ENCODE peak calls at places on chromosomes 2 and 18, in four cellular contexts. One of them, this sample, is unnamed.

GRCh38 chr2:59000796-59001195 is 759.7 kb upstream of the FANCL start:
- DNase-seq in mesenchymal stem cell: peak; percentile 31
- DNase-seq in neuronal stem cell: no peak
- DNase-seq in H9: no peak
- DNase-seq in this sample: no peak

GRCh38 chr2:208406474-208407451 is at the start of gene PTH2R:
- DNase-seq in mesenchymal stem cell: no peak
- DNase-seq in neuronal stem cell: peak; percentile 29
- DNase-seq in H9: peak; percentile 71
- DNase-seq in this sample: no peak

GRCh38 chr2:212021947-212022346 is 516.7 kb downstream of the ERBB4 start:
- DNase-seq in mesenchymal stem cell: peak; percentile 82
- DNase-seq in neuronal stem cell: no peak
- DNase-seq in H9: no peak
- DNase-seq in this sample: peak; percentile 88

GRCh38 chr2:236360486-236360885 is 96.3 kb upstream of the ASB18 start:
- DNase-seq in mesenchymal stem cell: no peak
- DNase-seq in neuronal stem cell: no peak
- DNase-seq in H9: peak; percentile 11
- DNase-seq in this sample: no peak

GRCh38 chr18:55275042-55275897 is 312.7 kb downstream of the TCF4 start:
- DNase-seq in mesenchymal stem cell: peak; percentile 90
- DNase-seq in neuronal stem cell: no peak
- DNase-seq in H9: no peak
- DNase-seq in this sample: peak; percentile 82

GRCh38 chr18:76822510-76823165 is at the start of gene ZNF236:
- DNase-seq in mesenchymal stem cell: peak; percentile 80
- DNase-seq in neuronal stem cell: peak; percentile 77
- DNase-seq in H9: peak; percentile 57
- DNase-seq in this sample: peak; percentile 77

GRCh38 chr18:67705748-67706147 is 189.2 kb upstream of the DSEL start:
- DNase-seq in mesenchymal stem cell: no peak
- DNase-seq in neuronal stem cell: no peak
- DNase-seq in H9: no peak
- DNase-seq in this sample: no peak

GRCh38 chr2:43469713-43470112 is 126.1 kb downstream of the THADA start:
- DNase-seq in mesenchymal stem cell: no peak
- DNase-seq in neuronal stem cell: no peak
- DNase-seq in H9: no peak
- DNase-seq in this sample: no peak

GRCh38 chr18:36255072-36255708 is 42.3 kb upstream of the FHOD3 start:
- DNase-seq in mesenchymal stem cell: no peak
- DNase-seq in neuronal stem cell: peak; percentile 36
- DNase-seq in H9: no peak
- DNase-seq in this sample: no peak

GRCh38 chr2:61645911-61646310 is 107.8 kb upstream of the XPO1 start:
- DNase-seq in mesenchymal stem cell: peak; percentile 86
- DNase-seq in neuronal stem cell: no peak
- DNase-seq in H9: no peak
- DNase-seq in this sample: peak; percentile 96

GRCh38 chr18:5159080-5159479 is 38.0 kb downstream of the AKAIN1 start:
- DNase-seq in mesenchymal stem cell: no peak
- DNase-seq in neuronal stem cell: no peak
- DNase-seq in H9: no peak
- DNase-seq in this sample: no peak

GRCh38 chr2:54212456-54212855 is 43.6 kb downstream of the TSPYL6 start:
- DNase-seq in mesenchymal stem cell: peak; percentile 95
- DNase-seq in neuronal stem cell: no peak
- DNase-seq in H9: no peak
- DNase-seq in this sample: peak; percentile 96

GRCh38 chr2:135124924-135125886 is 73.1 kb downstream of the RAB3GAP1 start:
- DNase-seq in mesenchymal stem cell: no peak
- DNase-seq in neuronal stem cell: no peak
- DNase-seq in H9: no peak
- DNase-seq in this sample: peak; percentile 17

GRCh38 chr2:84537251-84537650 is 21.0 kb downstream of the DNAH6 start:
- DNase-seq in mesenchymal stem cell: no peak
- DNase-seq in neuronal stem cell: no peak
- DNase-seq in H9: no peak
- DNase-seq in this sample: peak; percentile 2

GRCh38 chr2:186036862-186037449 is 298.4 kb downstream of the FSIP2 start:
- DNase-seq in mesenchymal stem cell: no peak
- DNase-seq in neuronal stem cell: no peak
- DNase-seq in H9: no peak
- DNase-seq in this sample: no peak

GRCh38 chr2:176818653-176819052 is 393.9 kb upstream of the HNRNPA3 start:
- DNase-seq in mesenchymal stem cell: no peak
- DNase-seq in neuronal stem cell: no peak
- DNase-seq in H9: no peak
- DNase-seq in this sample: no peak

GRCh38 chr2:30675758-30676157 is 131.5 kb downstream of the CAPN13 start:
- DNase-seq in mesenchymal stem cell: no peak
- DNase-seq in neuronal stem cell: no peak
- DNase-seq in H9: peak; percentile 13
- DNase-seq in this sample: no peak

GRCh38 chr2:107936427-107937359 is 49.6 kb upstream of the SLC5A7 start:
- DNase-seq in mesenchymal stem cell: peak; percentile 5
- DNase-seq in neuronal stem cell: peak; percentile 26
- DNase-seq in H9: no peak
- DNase-seq in this sample: no peak

GRCh38 chr2:204948822-204949221 is 403.5 kb downstream of the PARD3B start:
- DNase-seq in mesenchymal stem cell: no peak
- DNase-seq in neuronal stem cell: no peak
- DNase-seq in H9: no peak
- DNase-seq in this sample: no peak

GRCh38 chr2:53498210-53498609 is 269.4 kb upstream of the CHAC2 start:
- DNase-seq in mesenchymal stem cell: peak; percentile 40
- DNase-seq in neuronal stem cell: no peak
- DNase-seq in H9: no peak
- DNase-seq in this sample: peak; percentile 88

GRCh38 chr2:224222320-224222719 is 179.6 kb downstream of the FAM124B start:
- DNase-seq in mesenchymal stem cell: peak; percentile 28
- DNase-seq in neuronal stem cell: no peak
- DNase-seq in H9: no peak
- DNase-seq in this sample: peak; percentile 8

GRCh38 chr2:224221455-224221913 is 180.4 kb downstream of the FAM124B start:
- DNase-seq in mesenchymal stem cell: peak; percentile 84
- DNase-seq in neuronal stem cell: peak; percentile 8
- DNase-seq in H9: peak; percentile 52
- DNase-seq in this sample: peak; percentile 93

GRCh38 chr2:224219781-224220180 is 180.7 kb upstream of the SERPINE2 start:
- DNase-seq in mesenchymal stem cell: no peak
- DNase-seq in neuronal stem cell: no peak
- DNase-seq in H9: no peak
- DNase-seq in this sample: no peak

GRCh38 chr2:224222976-224223375 is 178.9 kb downstream of the FAM124B start:
- DNase-seq in mesenchymal stem cell: no peak
- DNase-seq in neuronal stem cell: no peak
- DNase-seq in H9: no peak
- DNase-seq in this sample: no peak

GRCh38 chr2:224220581-224221255 is 181.2 kb downstream of the FAM124B start:
- DNase-seq in mesenchymal stem cell: peak; percentile 45
- DNase-seq in neuronal stem cell: no peak
- DNase-seq in H9: no peak
- DNase-seq in this sample: peak; percentile 55
- H4K91ac ChIP-seq in mesenchymal stem cell: peak overlapping the region; percentile 48
- H4K91ac ChIP-seq in neuronal stem cell: no peak overlapping the region
- H4K91ac ChIP-seq in H9: no peak overlapping the region
- H4K91ac ChIP-seq in this sample: peak overlapping the region; percentile 81

GRCh38 chr2:112646102-112646719 is 472 bp downstream of the SLC20A1 start:
- DNase-seq in mesenchymal stem cell: no peak
- DNase-seq in neuronal stem cell: no peak
- DNase-seq in H9: no peak
- DNase-seq in this sample: no peak

GRCh38 chr2:112644933-112645395 is 775 bp upstream of the SLC20A1 start:
- DNase-seq in mesenchymal stem cell: no peak
- DNase-seq in neuronal stem cell: peak; percentile 26
- DNase-seq in H9: no peak
- DNase-seq in this sample: peak; percentile 56

GRCh38 chr2:112646791-112647720 is 1.3 kb downstream of the SLC20A1 start:
- DNase-seq in mesenchymal stem cell: peak; percentile 36
- DNase-seq in neuronal stem cell: no peak
- DNase-seq in H9: no peak
- DNase-seq in this sample: no peak

GRCh38 chr2:112644155-112644932 is 1.4 kb upstream of the SLC20A1 start:
- DNase-seq in mesenchymal stem cell: no peak
- DNase-seq in neuronal stem cell: no peak
- DNase-seq in H9: no peak
- DNase-seq in this sample: no peak

DNA sequence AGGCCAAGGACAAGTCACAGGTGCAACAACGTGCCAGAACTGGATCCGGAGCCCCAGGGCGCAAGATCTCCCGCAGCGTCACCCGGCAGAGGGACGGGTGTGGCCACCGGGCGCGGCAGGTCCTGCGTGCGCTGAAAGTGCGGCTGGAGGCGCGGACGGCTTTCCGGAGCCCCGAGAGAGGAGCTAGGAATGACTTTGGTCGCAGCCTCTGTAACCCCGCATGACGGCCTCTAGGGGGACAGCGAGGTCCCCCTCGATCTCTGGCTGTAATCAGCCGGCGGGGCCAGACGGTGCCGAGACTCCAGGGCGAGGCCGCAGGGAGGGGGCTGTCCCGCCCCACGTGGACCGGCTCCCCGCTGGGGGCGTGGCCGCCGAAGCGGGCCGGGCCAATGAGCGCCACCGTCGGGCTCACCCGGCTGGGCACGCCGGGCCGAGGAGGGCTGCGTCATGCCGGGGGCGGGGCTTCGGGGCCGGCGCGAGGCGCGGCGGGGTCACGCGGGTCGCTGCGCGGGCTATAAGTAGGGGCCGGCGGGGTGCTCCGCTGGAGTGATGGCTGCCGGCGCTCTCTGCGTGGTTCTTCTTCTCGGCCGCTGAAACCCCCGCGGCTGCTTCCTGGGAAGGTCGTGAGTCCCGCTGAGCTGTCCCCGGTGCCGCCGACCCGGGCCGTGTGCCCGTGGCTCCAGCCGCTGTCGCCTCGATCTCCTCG is at the start of gene SLC20A1:
- DNase-seq in mesenchymal stem cell: peak; percentile 91
- DNase-seq in neuronal stem cell: peak; percentile 94
- DNase-seq in H9: peak; percentile 97
- DNase-seq in this sample: peak; percentile 88
- H4K91ac ChIP-seq in mesenchymal stem cell: peak within 1 kb of the TSS; percentile 70
- H4K91ac ChIP-seq in neuronal stem cell: peak within 1 kb of the TSS; percentile 35
- H4K91ac ChIP-seq in H9: no peak within 1 kb of the TSS
- H4K91ac ChIP-seq in this sample: peak within 1 kb of the TSS; percentile 92

DNA sequence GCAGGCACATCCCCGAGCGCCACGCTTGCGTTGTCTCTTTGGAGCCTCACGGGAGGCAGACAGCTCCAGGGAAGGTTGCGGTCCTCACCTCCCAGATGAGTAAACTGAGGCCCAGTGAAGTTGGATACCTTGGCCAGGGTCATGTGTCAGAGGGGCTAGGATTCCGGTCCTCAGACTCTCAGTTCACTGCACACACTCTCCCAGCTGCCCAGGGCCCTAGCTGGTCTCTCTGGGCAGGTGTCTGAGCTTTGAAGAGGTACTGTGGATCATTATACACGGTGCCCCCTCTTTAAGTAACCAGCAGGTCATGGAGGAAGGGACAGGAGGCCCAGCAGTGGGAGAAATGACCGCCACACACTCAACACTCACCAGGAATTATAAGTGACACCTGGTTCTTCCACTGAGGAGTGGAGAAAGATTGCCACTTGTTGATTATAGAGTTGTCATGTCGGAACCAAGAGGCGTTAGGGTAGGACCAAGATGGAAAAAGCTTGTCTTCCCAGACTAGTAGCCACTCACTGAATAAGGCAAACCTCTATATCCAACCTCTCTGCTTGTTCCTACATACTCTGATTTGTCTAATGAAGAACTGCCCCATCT is 588 bp downstream of the TMEM214 start:
- DNase-seq in mesenchymal stem cell: no peak
- DNase-seq in neuronal stem cell: no peak
- DNase-seq in H9: no peak
- DNase-seq in this sample: no peak
- H4K91ac ChIP-seq in mesenchymal stem cell: peak overlapping the region; percentile 93
- H4K91ac ChIP-seq in neuronal stem cell: no peak overlapping the region
- H4K91ac ChIP-seq in H9: no peak overlapping the region
- H4K91ac ChIP-seq in this sample: peak overlapping the region; percentile 99

GRCh38 chr2:20852670-20853069 is 29.8 kb upstream of the LDAH start:
- DNase-seq in mesenchymal stem cell: no peak
- DNase-seq in neuronal stem cell: no peak
- DNase-seq in H9: no peak
- DNase-seq in this sample: no peak
- H4K91ac ChIP-seq in mesenchymal stem cell: no peak overlapping the region
- H4K91ac ChIP-seq in neuronal stem cell: no peak overlapping the region
- H4K91ac ChIP-seq in H9: no peak overlapping the region
- H4K91ac ChIP-seq in this sample: no peak overlapping the region

DNA sequence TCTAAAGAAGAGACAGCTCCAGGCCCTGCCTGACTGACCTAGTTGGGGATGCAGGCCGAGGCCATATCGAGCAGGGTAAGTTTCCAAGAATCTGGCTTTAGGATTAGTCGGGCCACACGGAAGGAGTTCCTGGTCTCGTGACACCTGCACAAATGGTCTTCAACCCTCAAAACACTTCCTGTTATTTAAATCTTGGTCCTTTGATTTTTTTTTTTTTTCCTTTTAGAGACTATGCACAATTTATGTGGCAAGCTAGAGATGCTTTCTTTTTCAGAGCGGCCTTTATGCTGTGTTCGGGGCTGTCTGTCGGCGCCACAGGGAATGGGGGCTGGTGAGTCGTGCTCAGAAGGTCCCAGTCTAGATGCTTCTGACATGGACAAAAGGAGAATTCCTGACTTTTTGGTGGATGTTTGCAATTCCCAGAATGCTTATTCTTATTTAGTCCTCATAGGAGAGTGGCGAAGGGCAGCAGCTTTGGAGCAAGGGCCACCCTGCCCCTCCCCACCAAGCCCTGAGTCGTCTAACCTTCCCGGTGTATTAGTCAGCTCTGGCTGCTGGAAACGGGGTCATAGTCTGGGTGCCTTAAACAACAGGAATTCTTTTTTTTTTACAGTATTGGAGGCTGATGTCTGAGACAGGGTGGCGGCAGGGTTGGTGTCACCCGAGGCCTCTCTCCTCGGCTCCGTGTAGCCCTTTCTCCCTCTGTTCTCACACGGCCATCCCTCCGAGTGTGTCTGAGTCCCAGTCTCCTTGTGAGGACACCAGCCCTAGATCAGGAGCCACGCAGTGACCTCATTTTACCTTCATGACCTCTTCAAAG is 27.4 kb downstream of the HPCAL1 start:
- DNase-seq in mesenchymal stem cell: peak; percentile 67
- DNase-seq in neuronal stem cell: no peak
- DNase-seq in H9: no peak
- DNase-seq in this sample: peak; percentile 67
- H4K91ac ChIP-seq in mesenchymal stem cell: peak overlapping the region; percentile 62
- H4K91ac ChIP-seq in neuronal stem cell: no peak overlapping the region
- H4K91ac ChIP-seq in H9: no peak overlapping the region
- H4K91ac ChIP-seq in this sample: peak overlapping the region; percentile 50

This sample was measured in IMR-90.